ENCODE peak calls at places on chromosomes 4 and X, in five cellular contexts. One of them, this sample, is unnamed.
A peak's percentile ranks its signal among the peaks of the same experiment; 100 is the strongest.

GRCh38 chrX:50812995-50813842 is 775 bp downstream of the SHROOM4 start:
- DNase-seq in anterior cingulate cortex: no peak
- DNase-seq in NAMALWA: no peak
- DNase-seq in activated T-cell treated with anti-CD3 and anti-CD28 coated beads, Interleukin-2, amount 50 U/mL, for 72 hours: no peak
- DNase-seq in dorsolateral prefrontal cortex: no peak
- DNase-seq in this sample: peak; percentile 3

GRCh38 chrX:129930941-129931410 is 25.0 kb downstream of the UTP14A start:
- DNase-seq in anterior cingulate cortex: no peak
- DNase-seq in NAMALWA: no peak
- DNase-seq in activated T-cell treated with anti-CD3 and anti-CD28 coated beads, Interleukin-2, amount 50 U/mL, for 72 hours: no peak
- DNase-seq in dorsolateral prefrontal cortex: no peak
- DNase-seq in this sample: no peak

GRCh38 chrX:133333154-133333750 is 82.0 kb downstream of the GPC4 start:
- DNase-seq in anterior cingulate cortex: no peak
- DNase-seq in NAMALWA: no peak
- DNase-seq in activated T-cell treated with anti-CD3 and anti-CD28 coated beads, Interleukin-2, amount 50 U/mL, for 72 hours: no peak
- DNase-seq in dorsolateral prefrontal cortex: no peak
- DNase-seq in this sample: no peak

GRCh38 chr4:8646296-8647093 is 53.9 kb downstream of the CPZ start:
- DNase-seq in anterior cingulate cortex: no peak
- DNase-seq in NAMALWA: no peak
- DNase-seq in activated T-cell treated with anti-CD3 and anti-CD28 coated beads, Interleukin-2, amount 50 U/mL, for 72 hours: no peak
- DNase-seq in dorsolateral prefrontal cortex: no peak
- DNase-seq in this sample: no peak

GRCh38 chrX:7139202-7140081 is 8.1 kb upstream of the STS start:
- DNase-seq in anterior cingulate cortex: no peak
- DNase-seq in NAMALWA: no peak
- DNase-seq in activated T-cell treated with anti-CD3 and anti-CD28 coated beads, Interleukin-2, amount 50 U/mL, for 72 hours: no peak
- DNase-seq in dorsolateral prefrontal cortex: no peak
- DNase-seq in this sample: no peak

GRCh38 chr4:140109626-140110213 is 44.3 kb downstream of the MAML3 start:
- DNase-seq in anterior cingulate cortex: no peak
- DNase-seq in NAMALWA: no peak
- DNase-seq in activated T-cell treated with anti-CD3 and anti-CD28 coated beads, Interleukin-2, amount 50 U/mL, for 72 hours: no peak
- DNase-seq in dorsolateral prefrontal cortex: no peak
- DNase-seq in this sample: no peak

GRCh38 chr4:116866116-116866515 is 219.3 kb downstream of the TRAM1L1 start:
- DNase-seq in anterior cingulate cortex: no peak
- DNase-seq in NAMALWA: no peak
- DNase-seq in activated T-cell treated with anti-CD3 and anti-CD28 coated beads, Interleukin-2, amount 50 U/mL, for 72 hours: no peak
- DNase-seq in dorsolateral prefrontal cortex: no peak
- DNase-seq in this sample: no peak

GRCh38 chrX:134236690-134237362 is at the start of gene CCDC160:
- DNase-seq in anterior cingulate cortex: peak; percentile 7
- DNase-seq in NAMALWA: no peak
- DNase-seq in activated T-cell treated with anti-CD3 and anti-CD28 coated beads, Interleukin-2, amount 50 U/mL, for 72 hours: peak; percentile 19
- DNase-seq in dorsolateral prefrontal cortex: peak; percentile 65
- DNase-seq in this sample: peak; percentile 26

GRCh38 chrX:50579955-50580354 is 109.3 kb upstream of the DGKK start:
- DNase-seq in anterior cingulate cortex: no peak
- DNase-seq in NAMALWA: peak; percentile 64
- DNase-seq in activated T-cell treated with anti-CD3 and anti-CD28 coated beads, Interleukin-2, amount 50 U/mL, for 72 hours: peak; percentile 20
- DNase-seq in dorsolateral prefrontal cortex: peak; percentile 48
- DNase-seq in this sample: peak; percentile 5

GRCh38 chr4:40515398-40516293 is 114.0 kb downstream of the RBM47 start:
- DNase-seq in anterior cingulate cortex: no peak
- DNase-seq in NAMALWA: peak; percentile 84
- DNase-seq in activated T-cell treated with anti-CD3 and anti-CD28 coated beads, Interleukin-2, amount 50 U/mL, for 72 hours: no peak
- DNase-seq in dorsolateral prefrontal cortex: no peak
- DNase-seq in this sample: peak; percentile 15

GRCh38 chrX:1248381-1249061 is 20.1 kb upstream of the CSF2RA start:
- DNase-seq in anterior cingulate cortex: no peak
- DNase-seq in NAMALWA: no peak
- DNase-seq in activated T-cell treated with anti-CD3 and anti-CD28 coated beads, Interleukin-2, amount 50 U/mL, for 72 hours: peak; percentile 29
- DNase-seq in dorsolateral prefrontal cortex: no peak
- DNase-seq in this sample: peak; percentile 42

GRCh38 chr4:124480061-124480460 is 232.5 kb downstream of the ANKRD50 start:
- DNase-seq in anterior cingulate cortex: no peak
- DNase-seq in NAMALWA: no peak
- DNase-seq in activated T-cell treated with anti-CD3 and anti-CD28 coated beads, Interleukin-2, amount 50 U/mL, for 72 hours: no peak
- DNase-seq in dorsolateral prefrontal cortex: no peak
- DNase-seq in this sample: no peak

GRCh38 chrX:47358387-47359065 is 11.9 kb upstream of the ZNF157 start:
- DNase-seq in anterior cingulate cortex: no peak
- DNase-seq in NAMALWA: peak; percentile 9
- DNase-seq in activated T-cell treated with anti-CD3 and anti-CD28 coated beads, Interleukin-2, amount 50 U/mL, for 72 hours: no peak
- DNase-seq in dorsolateral prefrontal cortex: no peak
- DNase-seq in this sample: no peak

GRCh38 chrX:42680651-42681050 is 97.3 kb downstream of the PPP1R2C start:
- DNase-seq in anterior cingulate cortex: no peak
- DNase-seq in NAMALWA: peak; percentile 4
- DNase-seq in activated T-cell treated with anti-CD3 and anti-CD28 coated beads, Interleukin-2, amount 50 U/mL, for 72 hours: no peak
- DNase-seq in dorsolateral prefrontal cortex: no peak
- DNase-seq in this sample: no peak

GRCh38 chr4:131531087-131531486 is 1618.0 kb upstream of the PCDH10 start:
- DNase-seq in anterior cingulate cortex: no peak
- DNase-seq in NAMALWA: no peak
- DNase-seq in activated T-cell treated with anti-CD3 and anti-CD28 coated beads, Interleukin-2, amount 50 U/mL, for 72 hours: no peak
- DNase-seq in dorsolateral prefrontal cortex: no peak
- DNase-seq in this sample: no peak

GRCh38 chr4:52244103-52244772 is 193.1 kb downstream of the SPATA18 start:
- DNase-seq in anterior cingulate cortex: no peak
- DNase-seq in NAMALWA: no peak
- DNase-seq in activated T-cell treated with anti-CD3 and anti-CD28 coated beads, Interleukin-2, amount 50 U/mL, for 72 hours: no peak
- DNase-seq in dorsolateral prefrontal cortex: no peak
- DNase-seq in this sample: no peak

GRCh38 chr4:77021614-77022089 is 54.1 kb downstream of the CCNI start:
- DNase-seq in anterior cingulate cortex: peak; percentile 4
- DNase-seq in NAMALWA: no peak
- DNase-seq in activated T-cell treated with anti-CD3 and anti-CD28 coated beads, Interleukin-2, amount 50 U/mL, for 72 hours: no peak
- DNase-seq in dorsolateral prefrontal cortex: no peak
- DNase-seq in this sample: no peak

GRCh38 chr4:24730256-24731001 is 64.9 kb upstream of the SOD3 start:
- DNase-seq in anterior cingulate cortex: peak; percentile 25
- DNase-seq in NAMALWA: no peak
- DNase-seq in activated T-cell treated with anti-CD3 and anti-CD28 coated beads, Interleukin-2, amount 50 U/mL, for 72 hours: no peak
- DNase-seq in dorsolateral prefrontal cortex: peak; percentile 41
- DNase-seq in this sample: no peak

GRCh38 chrX:18410038-18410437 is 15.4 kb upstream of the CDKL5 start:
- DNase-seq in anterior cingulate cortex: no peak
- DNase-seq in NAMALWA: peak; percentile 11
- DNase-seq in activated T-cell treated with anti-CD3 and anti-CD28 coated beads, Interleukin-2, amount 50 U/mL, for 72 hours: no peak
- DNase-seq in dorsolateral prefrontal cortex: no peak
- DNase-seq in this sample: no peak

GRCh38 chrX:97673135-97673534 is 789.4 kb downstream of the RPA4 start:
- DNase-seq in anterior cingulate cortex: no peak
- DNase-seq in NAMALWA: no peak
- DNase-seq in activated T-cell treated with anti-CD3 and anti-CD28 coated beads, Interleukin-2, amount 50 U/mL, for 72 hours: no peak
- DNase-seq in dorsolateral prefrontal cortex: no peak
- DNase-seq in this sample: no peak

GRCh38 chr4:173878701-173879100 is 348.7 kb upstream of the HAND2 start:
- DNase-seq in anterior cingulate cortex: no peak
- DNase-seq in NAMALWA: no peak
- DNase-seq in activated T-cell treated with anti-CD3 and anti-CD28 coated beads, Interleukin-2, amount 50 U/mL, for 72 hours: no peak
- DNase-seq in dorsolateral prefrontal cortex: no peak
- DNase-seq in this sample: no peak

GRCh38 chr4:80266902-80267380 is 477 bp downstream of the FGF5 start:
- DNase-seq in anterior cingulate cortex: no peak
- DNase-seq in NAMALWA: peak; percentile 9
- DNase-seq in activated T-cell treated with anti-CD3 and anti-CD28 coated beads, Interleukin-2, amount 50 U/mL, for 72 hours: peak; percentile 8
- DNase-seq in dorsolateral prefrontal cortex: no peak
- DNase-seq in this sample: no peak

GRCh38 chr4:144734522-144734921 is 88.6 kb downstream of the HHIP start:
- DNase-seq in anterior cingulate cortex: no peak
- DNase-seq in NAMALWA: no peak
- DNase-seq in activated T-cell treated with anti-CD3 and anti-CD28 coated beads, Interleukin-2, amount 50 U/mL, for 72 hours: no peak
- DNase-seq in dorsolateral prefrontal cortex: no peak
- DNase-seq in this sample: no peak

GRCh38 chrX:139811942-139812629 is 104.1 kb upstream of the MCF2 start:
- DNase-seq in anterior cingulate cortex: no peak
- DNase-seq in NAMALWA: peak; percentile 3
- DNase-seq in activated T-cell treated with anti-CD3 and anti-CD28 coated beads, Interleukin-2, amount 50 U/mL, for 72 hours: no peak
- DNase-seq in dorsolateral prefrontal cortex: no peak
- DNase-seq in this sample: no peak

GRCh38 chr4:99668472-99668871 is 10.8 kb upstream of the C4orf54 start:
- DNase-seq in anterior cingulate cortex: no peak
- DNase-seq in NAMALWA: no peak
- DNase-seq in activated T-cell treated with anti-CD3 and anti-CD28 coated beads, Interleukin-2, amount 50 U/mL, for 72 hours: no peak
- DNase-seq in dorsolateral prefrontal cortex: no peak
- DNase-seq in this sample: no peak

GRCh38 chr4:125368161-125368560 is 53.4 kb downstream of the FAT4 start:
- DNase-seq in anterior cingulate cortex: no peak
- DNase-seq in NAMALWA: no peak
- DNase-seq in activated T-cell treated with anti-CD3 and anti-CD28 coated beads, Interleukin-2, amount 50 U/mL, for 72 hours: no peak
- DNase-seq in dorsolateral prefrontal cortex: no peak
- DNase-seq in this sample: no peak

This sample was measured in stimulated activated naive CD8-positive, alpha-beta T cell treated with anti-CD3 and anti-CD28 coated beads, Interleukin-15, Interleukin-2, amounts not matched to agents 100 U/mL and 50 U/mL, for 24 hours.